ENCODE peak calls at places on chromosomes 12 and 14, in four cellular contexts. I, N, G and O are unnamed samples.
A peak's percentile ranks its signal among the peaks of the same experiment; 100 is the strongest.

GRCh38 chr14:77965919-77966435 is 166.1 kb downstream of the ADCK1 start:
- DNase-seq in I (peak; percentile 13), N (peak; percentile 41), G (no peak), O (no peak)

GRCh38 chr12:112130461-112130998 is 5.2 kb downstream of the TRAFD1 start:
- DNase-seq in I (no peak), G (no peak), N (no peak), O (no peak)

GRCh38 chr12:77374687-77375086 is 309.3 kb upstream of the E2F7 start:
- DNase-seq in N (no peak), G (no peak), I (no peak), O (no peak)

GRCh38 chr14:77615231-77616132 is 955 bp downstream of the SPTLC2 start:
- DNase-seq in N (peak; percentile 64), I (peak; percentile 12), G (peak; percentile 8), O (no peak)

GRCh38 chr12:74899031-74899829 is 310.4 kb downstream of the KCNC2 start:
- DNase-seq in I (no peak), G (no peak), N (peak; percentile 30), O (no peak)

GRCh38 chr12:92151916-92152315 is 6.3 kb upstream of the BTG1 start:
- DNase-seq in G (no peak), I (no peak), N (no peak), O (no peak)

GRCh38 chr14:82510007-82510406 is 976.4 kb upstream of the SEL1L start:
- DNase-seq in I (no peak), N (no peak), G (no peak), O (no peak)

GRCh38 chr12:11882301-11883019 is 188.3 kb upstream of the BCL2L14 start:
- DNase-seq in G (no peak), I (no peak), N (peak; percentile 60), O (no peak)

GRCh38 chr14:89240414-89240813 is 176.6 kb downstream of the FOXN3 start:
- DNase-seq in I (no peak), N (peak; percentile 23), G (no peak), O (no peak)

GRCh38 chr14:100049220-100049619 is 16.0 kb upstream of the EVL start:
- DNase-seq in I (no peak), G (no peak), N (peak; percentile 20), O (no peak)

GRCh38 chr12:124452576-124453391 is 114.6 kb downstream of the NCOR2 start:
- DNase-seq in I (no peak), G (no peak), N (no peak), O (no peak)

GRCh38 chr12:124455336-124455735 is 112.1 kb downstream of the NCOR2 start:
- DNase-seq in N (no peak), G (no peak), I (no peak), O (no peak)

GRCh38 chr12:124454352-124454725 is 113.1 kb downstream of the NCOR2 start:
- DNase-seq in N (no peak), I (no peak), G (no peak), O (no peak)

GRCh38 chr12:124454735-124455134 is 112.7 kb downstream of the NCOR2 start:
- DNase-seq in G (no peak), I (no peak), N (no peak), O (no peak)

DNA sequence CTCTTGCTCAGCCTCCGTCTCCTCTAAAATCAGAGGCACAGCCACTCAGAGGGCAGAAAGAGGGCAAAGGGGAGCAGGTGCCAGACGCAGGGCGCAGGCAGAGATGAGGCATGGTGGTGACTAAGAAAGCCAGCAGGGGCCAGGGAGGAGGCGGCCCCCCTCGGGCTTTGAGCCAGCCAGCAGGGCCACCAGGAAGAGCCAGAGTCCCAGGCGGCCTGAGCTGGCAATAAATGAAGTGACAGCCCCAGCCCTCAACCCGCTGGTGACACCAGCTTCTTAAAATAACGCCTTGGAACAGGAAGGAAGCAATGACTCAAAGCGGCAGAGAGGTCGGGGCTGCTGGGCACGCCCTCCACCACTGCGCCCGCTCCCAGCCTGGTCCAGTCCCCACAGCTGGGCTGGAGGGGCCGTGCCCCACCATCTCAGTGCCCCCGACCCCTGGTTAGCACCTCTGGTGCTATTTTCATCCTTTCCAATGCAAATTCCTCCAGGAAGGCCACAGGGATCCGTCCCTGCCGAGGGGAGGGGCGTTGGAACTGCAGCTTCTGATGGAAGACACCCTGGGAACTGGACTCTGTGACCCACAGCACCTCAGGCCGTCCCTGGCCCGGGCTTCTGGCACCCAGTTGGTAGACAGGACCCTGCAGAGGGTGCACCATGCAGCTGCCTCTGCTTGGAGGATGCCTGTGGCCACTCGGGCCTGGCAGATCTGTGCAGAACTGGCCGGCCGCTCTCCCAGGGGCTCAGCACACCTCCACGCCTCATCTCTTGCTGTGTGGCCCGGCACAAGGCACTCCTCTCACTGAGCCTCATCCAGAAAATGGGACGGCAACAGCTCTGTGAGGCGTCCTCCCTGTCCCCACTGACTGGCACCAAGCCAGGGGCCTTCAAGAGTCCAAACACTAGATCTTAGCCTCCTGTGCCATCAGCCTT is 113.7 kb downstream of the NCOR2 start:
- DNase-seq in N (no peak), I (peak; percentile 42), G (no peak), O (no peak)
- TF ChIP-seq CTCF in N (no peak), I (no peak), G (no peak), O (no peak)

DNA sequence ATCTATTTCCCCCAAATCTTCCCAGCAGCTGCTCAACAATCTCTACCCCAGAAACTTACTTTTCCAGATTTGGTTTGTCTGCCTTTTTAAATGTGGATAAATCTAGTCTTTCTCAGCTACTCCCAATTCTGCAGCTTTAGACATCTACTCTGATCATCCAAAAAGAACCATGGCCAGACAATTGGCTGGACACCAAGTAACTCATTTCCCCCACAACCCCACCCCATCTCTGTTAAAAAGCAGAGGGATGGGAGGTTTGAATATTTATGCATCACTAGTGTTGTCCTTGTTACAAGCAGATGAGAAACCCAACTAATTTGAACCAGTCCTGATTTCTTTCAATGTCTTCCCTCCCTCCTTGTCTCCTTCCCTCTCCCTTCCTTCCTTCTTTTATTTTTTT is 392.0 kb downstream of the GALC start:
- DNase-seq in N (no peak), G (no peak), I (no peak), O (no peak)
- H3K9me3 ChIP-seq in N (peaks cover 2% of the 10 kb centered on the region), G (peaks cover 4% of the 10 kb centered on the region), I (no peaks in the 10 kb centered on the region), O (no peaks in the 10 kb centered on the region)

DNA sequence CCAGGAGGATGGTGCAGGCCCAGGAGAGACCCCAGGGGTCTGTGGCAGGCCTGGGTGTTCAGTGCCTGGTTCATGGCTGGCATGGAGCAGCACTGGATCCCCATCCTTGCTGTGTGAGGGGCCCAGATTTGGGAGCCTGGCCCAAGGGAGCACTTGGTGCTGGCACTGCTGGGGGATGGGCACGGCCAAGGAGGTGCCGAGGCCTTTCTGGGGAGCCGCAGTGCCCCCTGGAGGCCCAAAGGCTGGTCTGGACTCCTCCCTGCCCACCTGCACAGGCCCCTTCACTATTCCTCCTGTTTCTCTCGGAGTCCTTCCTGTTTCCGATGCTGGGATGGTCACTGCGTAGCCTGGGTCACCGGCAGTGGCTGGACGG is 48.6 kb downstream of the LRCOL1 start:
- DNase-seq in I (peak; percentile 53), G (peak; percentile 62), N (peak; percentile 12), O (no peak)
- TF ChIP-seq CTCF in I (peak; percentile 19), G (peak; percentile 79), N (peak; percentile 38), O (no peak)

GRCh38 chr12:101475751-101476305 is 692 bp downstream of the SPIC start:
- DNase-seq in N (no peak), I (no peak), G (no peak), O (no peak)

GRCh38 chr12:101474711-101475386 is at the start of gene SPIC:
- DNase-seq in N (no peak), G (peak; percentile 56), I (no peak), O (no peak)

GRCh38 chr12:101468948-101469347 is 6.2 kb upstream of the SPIC start:
- DNase-seq in I (no peak), N (no peak), G (no peak), O (no peak)

GRCh38 chr12:101474248-101474647 is 888 bp upstream of the SPIC start:
- DNase-seq in I (no peak), G (no peak), N (no peak), O (no peak)

GRCh38 chr12:101470939-101471338 is 4.2 kb upstream of the SPIC start:
- DNase-seq in I (no peak), N (no peak), G (no peak), O (no peak)
- H3K9me3 ChIP-seq in I (no peaks in the 10 kb centered on the region), N (no peaks in the 10 kb centered on the region), G (no peaks in the 10 kb centered on the region), O (no peaks in the 10 kb centered on the region)

GRCh38 chr12:56468216-56469006 is at the start of gene SPRYD4:
- DNase-seq in G (peak; percentile 93), N (peak; percentile 88), I (peak; percentile 94), O (peak; percentile 92)
- TF ChIP-seq CTCF in G (peak; percentile 47), N (peak; percentile 6), I (peak; percentile 18), O (peak; percentile 70)

DNA sequence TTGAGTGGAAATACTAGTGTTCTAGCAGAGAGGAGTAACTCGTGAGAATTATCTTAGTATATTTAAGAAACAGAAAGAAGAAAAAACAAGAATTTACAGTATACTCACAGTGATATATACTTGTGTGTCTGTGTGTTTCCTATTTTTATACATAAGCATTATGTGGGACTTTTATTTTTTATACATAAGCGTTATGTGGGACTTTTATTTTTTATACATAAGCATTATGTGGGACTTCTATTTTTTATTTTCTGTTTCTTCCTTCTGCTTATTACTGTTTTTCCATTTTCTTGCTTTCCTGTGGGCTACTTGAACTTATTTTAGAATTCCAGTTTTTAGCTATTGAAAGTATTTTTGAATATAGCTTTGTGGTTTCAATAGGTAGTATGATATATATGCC is 6.9 kb upstream of the ZNF140 start:
- DNase-seq in I (no peak), G (no peak), N (no peak), O (no peak)
- H3K9me3 ChIP-seq in I (no peaks in the 10 kb centered on the region), G (peaks cover 65% of the 10 kb centered on the region), N (peaks cover 30% of the 10 kb centered on the region), O (no peaks in the 10 kb centered on the region)